ENCODE peak calls at places on chromosomes 1 and 21, in six cellular contexts. K is heart right ventricle; I is CD4-positive, alpha-beta memory T cell; D is lung; J is stomach; G is neural progenitor cell. U is an unnamed sample. For H3K36me3, the result is how much of the 10 kb centered on the place peaks cover.

GRCh38 chr1:91613594-91613993 is 112.9 kb downstream of the CDC7 start:
- DNase-seq in K (no peak), I (no peak), D (no peak), J (no peak), G (no peak), U (peak)

GRCh38 chr1:237713886-237714285 is 176.8 kb downstream of the ZP4 start:
- DNase-seq in K (no peak), I (no peak), D (no peak), J (no peak), G (no peak), U (no peak)

GRCh38 chr1:109751531-109752260 is 10.9 kb upstream of the GSTM3 start:
- DNase-seq in K (no peak), I (no peak), D (no peak), J (no peak), G (no peak), U (no peak)

GRCh38 chr1:172476218-172476811 is 32.4 kb upstream of the PIGC start:
- DNase-seq in K (no peak), I (no peak), D (no peak), J (no peak), G (no peak), U (no peak)

GRCh38 chr1:170929835-170930554 is 5.3 kb upstream of the MROH9 start:
- DNase-seq in K (no peak), I (no peak), D (peak), J (no peak), G (peak), U (no peak)

GRCh38 chr1:244316986-244317655 is 134.6 kb downstream of the ADSS2 start:
- DNase-seq in K (no peak), I (no peak), D (peak), J (no peak), G (no peak), U (no peak)

GRCh38 chr1:148353461-148354283 is 129.4 kb downstream of the PPIAL4G start:
- DNase-seq in K (no peak), I (no peak), D (no peak), J (no peak), G (peak), U (no peak)

GRCh38 chr1:48761986-48762385 is 14.7 kb downstream of the BEND5 start:
- DNase-seq in K (no peak), I (no peak), D (no peak), J (no peak), G (no peak), U (no peak)

GRCh38 chr1:171753685-171754380 is 12.0 kb upstream of the VAMP4 start:
- DNase-seq in K (no peak), I (no peak), D (no peak), J (no peak), G (no peak), U (no peak)

GRCh38 chr21:36511484-36512227 is 31.7 kb upstream of the CLDN14 start:
- DNase-seq in K (no peak), I (no peak), D (no peak), J (no peak), G (no peak), U (no peak)

GRCh38 chr1:22488319-22488718 is 36.7 kb downstream of the ZBTB40 start:
- DNase-seq in K (no peak), I (no peak), D (no peak), J (no peak), G (peak), U (no peak)
- H3K36me3 ChIP-seq in K (under half), I (under half), D (under half), J (under half), G (under half), U (under half)

GRCh38 chr1:44021581-44022321 is 9.5 kb downstream of the SLC6A9 start:
- DNase-seq in K (peak), I (no peak), D (no peak), J (no peak), G (no peak), U (no peak)
- H3K36me3 ChIP-seq in K (under half), I (under half), D (under half), J (under half), G (under half), U (under half)

GRCh38 chr21:39220150-39220549 is 36.9 kb upstream of the PSMG1 start:
- DNase-seq in K (no peak), I (no peak), D (no peak), J (no peak), G (no peak), U (no peak)
- H3K36me3 ChIP-seq in K (half or more), I (under half), D (under half), J (half or more), G (under half), U (half or more)

GRCh38 chr1:200975458-200975857 is 48.1 kb downstream of the KIF21B start:
- DNase-seq in K (no peak), I (no peak), D (no peak), J (no peak), G (no peak), U (no peak)

GRCh38 chr1:200972985-200973742 is 50.4 kb downstream of the KIF21B start:
- DNase-seq in K (no peak), I (no peak), D (no peak), J (no peak), G (peak), U (no peak)

GRCh38 chr1:200971955-200972711 is 51.4 kb downstream of the KIF21B start:
- DNase-seq in K (peak), I (peak), D (peak), J (peak), G (peak), U (no peak)

GRCh38 chr1:200974711-200975110 is 48.8 kb downstream of the KIF21B start:
- DNase-seq in K (no peak), I (no peak), D (no peak), J (no peak), G (no peak), U (no peak)

DNA sequence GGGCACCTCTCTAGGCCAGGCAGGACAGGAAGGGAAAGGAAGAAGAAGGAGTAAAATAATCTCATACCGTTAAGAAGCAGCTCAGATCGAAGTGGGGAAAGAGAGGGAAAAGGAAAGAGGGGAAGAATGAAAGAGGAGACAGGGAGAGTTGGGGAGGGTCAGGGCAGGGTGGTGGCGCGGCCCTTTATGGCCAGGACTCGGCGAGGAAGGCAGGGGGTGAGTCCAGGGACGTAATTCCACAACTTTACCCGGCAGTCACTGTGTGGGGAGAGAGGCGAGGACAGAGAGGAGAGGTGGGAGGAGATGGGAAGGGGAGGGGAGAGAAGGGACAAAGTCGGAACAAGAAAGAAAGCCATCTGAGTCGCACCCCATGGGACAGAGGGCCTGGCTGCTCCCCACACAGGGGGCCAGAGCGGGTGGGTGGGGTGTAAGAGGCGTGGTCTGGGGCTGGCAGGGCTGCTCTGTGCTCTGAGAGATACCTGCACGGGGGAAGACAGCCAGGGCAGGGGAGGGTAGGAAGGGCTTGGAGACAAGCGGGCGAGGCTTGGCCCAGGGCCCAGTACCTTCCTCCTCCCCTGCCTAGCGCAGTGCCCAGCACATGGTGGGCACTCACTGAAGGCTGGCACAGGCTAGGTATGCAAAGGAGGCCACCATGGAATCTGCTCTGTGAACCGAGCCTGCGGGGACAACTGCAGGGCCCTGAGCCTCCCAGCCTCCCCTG is 49.4 kb downstream of the KIF21B start:
- DNase-seq in K (no peak), I (no peak), D (no peak), J (no peak), G (no peak), U (no peak)
- H3K36me3 ChIP-seq in K (under half), I (half or more), D (under half), J (under half), G (under half), U (under half)

DNA sequence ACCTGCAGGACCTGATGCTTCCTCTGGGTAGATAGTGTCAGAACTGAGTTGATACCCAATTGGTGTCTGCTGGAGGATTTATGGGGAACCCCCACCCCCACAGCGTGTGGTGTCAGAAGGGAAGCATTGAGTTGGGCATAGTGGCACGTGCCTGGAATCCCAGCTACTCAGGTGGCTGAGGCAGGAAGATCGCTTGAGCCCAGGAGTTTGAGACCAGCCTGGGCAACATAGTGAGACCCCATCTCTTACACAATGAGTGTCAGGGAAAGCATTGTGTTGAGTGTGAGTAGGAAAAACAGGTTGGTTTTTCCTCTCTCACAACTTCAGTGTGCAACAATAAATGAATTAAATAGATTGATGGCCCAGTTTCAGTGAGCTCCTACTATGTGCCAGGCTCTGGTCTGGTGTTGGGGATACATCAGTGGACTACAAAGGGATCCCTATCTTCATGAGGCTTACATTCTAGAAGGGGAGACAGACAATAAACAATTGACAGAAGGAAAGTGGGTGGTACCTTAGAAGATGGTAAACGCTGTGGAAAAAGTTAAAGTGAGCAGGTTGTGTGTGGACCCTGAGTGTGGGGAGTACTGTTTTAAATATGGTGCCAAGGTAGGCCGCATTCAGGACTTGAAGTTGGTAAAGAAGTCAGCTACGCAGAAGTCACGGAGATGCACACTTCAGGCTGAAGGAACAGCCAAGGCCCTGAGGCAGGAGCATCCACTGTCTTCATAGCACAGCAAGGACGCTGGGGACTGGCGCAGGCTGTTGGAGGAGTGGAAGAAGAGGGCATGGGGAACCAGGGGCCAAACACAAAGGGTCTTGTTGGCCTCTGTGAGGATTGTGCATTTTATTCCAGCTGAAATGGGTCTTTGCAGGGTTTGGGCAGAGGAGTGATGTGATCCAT is 16.3 kb downstream of the DNAJC16 start:
- DNase-seq in K (no peak), I (no peak), D (no peak), J (no peak), G (no peak), U (no peak)
- H3K36me3 ChIP-seq in K (half or more), I (under half), D (under half), J (half or more), G (under half), U (half or more)

DNA sequence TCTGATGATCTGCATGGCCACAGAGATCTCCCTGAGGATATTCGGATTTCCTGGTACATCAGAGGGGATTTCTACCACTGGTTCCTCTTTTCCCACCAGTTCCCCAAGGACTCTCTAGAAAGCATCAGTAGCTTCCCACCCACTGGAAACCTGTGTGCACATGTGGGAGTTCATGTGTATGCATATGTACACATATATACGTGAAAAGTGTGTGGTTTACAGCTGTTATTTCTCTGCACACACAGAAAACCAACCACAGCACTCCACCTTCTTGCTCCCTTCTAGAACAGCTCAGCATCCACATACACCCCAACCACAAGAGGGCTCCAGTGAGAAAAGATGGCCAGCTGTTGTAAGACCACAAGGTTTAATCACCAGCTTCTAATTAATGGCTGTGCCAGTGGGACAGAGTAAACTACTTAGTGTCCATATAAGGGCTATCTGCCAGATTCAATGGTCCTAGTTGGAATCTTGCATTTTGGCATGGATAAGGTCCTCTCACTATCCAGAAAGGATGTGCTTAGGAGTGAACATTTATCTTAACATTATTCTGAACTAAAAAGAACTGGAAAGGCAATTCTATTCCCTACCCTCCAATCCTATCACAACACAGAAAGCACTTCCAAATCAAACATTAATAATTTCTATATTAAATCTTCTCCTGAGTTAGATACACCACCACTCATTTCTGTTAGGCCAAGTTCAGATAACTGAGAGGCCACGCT is 24.1 kb downstream of the GPR3 start:
- DNase-seq in K (no peak), I (peak), D (no peak), J (no peak), G (peak), U (no peak)
- H3K36me3 ChIP-seq in K (half or more), I (half or more), D (under half), J (half or more), G (under half), U (half or more)

GRCh38 chr1:152977614-152978013 is 6.3 kb upstream of the SPRR1A start:
- DNase-seq in K (no peak), I (no peak), D (peak), J (no peak), G (no peak), U (peak)
- H3K36me3 ChIP-seq in K (under half), I (under half), D (under half), J (under half), G (under half), U (under half)

DNA sequence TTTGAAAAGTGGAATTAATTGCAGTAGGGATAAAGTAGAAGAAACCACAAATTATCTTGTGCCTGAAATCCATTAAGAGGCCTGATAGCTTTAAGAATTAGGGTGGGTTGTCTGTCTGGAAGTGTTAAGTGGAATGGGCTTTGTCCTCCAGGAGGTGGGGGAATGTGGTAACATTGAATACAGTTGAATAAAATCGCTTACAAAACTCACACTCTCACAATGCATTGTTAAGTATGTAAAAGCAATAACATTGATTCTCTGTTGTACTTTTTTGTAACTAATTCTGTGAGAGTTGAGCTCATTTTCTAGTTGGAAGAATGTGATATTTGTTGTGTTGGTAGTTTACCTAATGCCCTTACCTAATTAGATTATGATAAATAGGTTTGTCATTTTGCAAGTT is 12.1 kb downstream of the TARDBP start:
- DNase-seq in K (no peak), I (no peak), D (no peak), J (no peak), G (no peak), U (no peak)
- H3K36me3 ChIP-seq in K (half or more), I (half or more), D (under half), J (half or more), G (under half), U (half or more)

DNA sequence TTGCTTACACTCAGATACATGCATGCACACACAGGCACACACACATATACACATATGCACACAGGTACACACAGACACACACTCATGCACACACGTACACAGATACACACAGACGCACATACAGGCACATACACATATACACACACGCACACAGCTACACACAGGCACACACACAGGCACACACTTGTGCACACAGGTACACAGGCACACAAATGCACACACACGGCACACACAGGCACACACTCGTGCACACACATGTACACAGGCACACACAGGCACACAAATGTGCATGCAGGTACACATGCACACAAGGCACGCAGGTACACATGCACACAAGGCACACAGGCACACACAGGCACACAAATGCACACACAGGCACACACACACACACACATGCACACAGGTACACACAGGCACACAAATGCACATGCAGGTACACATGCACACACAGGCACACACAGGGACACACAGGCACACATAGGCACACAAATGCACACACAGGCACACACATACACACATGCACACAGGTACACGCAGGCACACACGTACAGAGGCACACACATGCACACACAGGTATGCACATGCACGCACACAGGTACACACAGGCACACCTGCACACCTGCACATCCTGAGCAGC is 110.0 kb downstream of the WDR4 start:
- DNase-seq in K (no peak), I (no peak), D (no peak), J (no peak), G (no peak), U (no peak)
- H3K36me3 ChIP-seq in K (half or more), I (under half), D (under half), J (half or more), G (under half), U (under half)

U was measured in esophagus muscularis mucosa.